ENCODE peak calls at places on chromosomes 4 and X, in seven cellular contexts. One of them, this sample, is unnamed.

GRCh38 chr4:39456946-39457763 is 1.6 kb downstream of the RPL9 start:
- DNase-seq in immature natural killer cell: no peak
- DNase-seq in BJ: no peak
- DNase-seq in stimulated activated CD4-positive, alpha-beta T cell treated with anti-CD3 and anti-CD28 coated beads, TNF-alpha, amount 100 ng/mL, for 24 hours: no peak
- DNase-seq in AG08395: no peak
- DNase-seq in lower lobe of right lung: no peak
- DNase-seq in right atrium auricular region: no peak
- DNase-seq in this sample: no peak

GRCh38 chr4:1802151-1802715 is 9.1 kb downstream of the FGFR3 start:
- DNase-seq in stimulated activated CD4-positive, alpha-beta T cell treated with anti-CD3 and anti-CD28 coated beads, TNF-alpha, amount 100 ng/mL, for 24 hours: no peak
- DNase-seq in AG08395: peak
- DNase-seq in right atrium auricular region: no peak
- DNase-seq in immature natural killer cell: no peak
- DNase-seq in BJ: peak
- DNase-seq in lower lobe of right lung: no peak
- DNase-seq in this sample: no peak

GRCh38 chr4:102533916-102534315 is 32.8 kb downstream of the NFKB1 start:
- DNase-seq in stimulated activated CD4-positive, alpha-beta T cell treated with anti-CD3 and anti-CD28 coated beads, TNF-alpha, amount 100 ng/mL, for 24 hours: no peak
- DNase-seq in BJ: no peak
- DNase-seq in AG08395: no peak
- DNase-seq in immature natural killer cell: no peak
- DNase-seq in right atrium auricular region: no peak
- DNase-seq in lower lobe of right lung: no peak
- DNase-seq in this sample: no peak

GRCh38 chrX:150688911-150689451 is 4.2 kb upstream of the MTMR1 start:
- DNase-seq in lower lobe of right lung: no peak
- DNase-seq in right atrium auricular region: no peak
- DNase-seq in AG08395: peak
- DNase-seq in stimulated activated CD4-positive, alpha-beta T cell treated with anti-CD3 and anti-CD28 coated beads, TNF-alpha, amount 100 ng/mL, for 24 hours: no peak
- DNase-seq in BJ: peak
- DNase-seq in immature natural killer cell: no peak
- DNase-seq in this sample: no peak

GRCh38 chrX:39633293-39633692 is 464.5 kb downstream of the BCOR start:
- DNase-seq in lower lobe of right lung: no peak
- DNase-seq in stimulated activated CD4-positive, alpha-beta T cell treated with anti-CD3 and anti-CD28 coated beads, TNF-alpha, amount 100 ng/mL, for 24 hours: no peak
- DNase-seq in BJ: no peak
- DNase-seq in immature natural killer cell: no peak
- DNase-seq in right atrium auricular region: no peak
- DNase-seq in AG08395: peak
- DNase-seq in this sample: no peak

GRCh38 chr4:46937493-46937892 is 28.4 kb upstream of the COX7B2 start:
- DNase-seq in AG08395: no peak
- DNase-seq in immature natural killer cell: no peak
- DNase-seq in BJ: no peak
- DNase-seq in right atrium auricular region: no peak
- DNase-seq in stimulated activated CD4-positive, alpha-beta T cell treated with anti-CD3 and anti-CD28 coated beads, TNF-alpha, amount 100 ng/mL, for 24 hours: no peak
- DNase-seq in lower lobe of right lung: no peak
- DNase-seq in this sample: no peak

GRCh38 chrX:81174286-81174685 is 27.4 kb downstream of the HMGN5 start:
- DNase-seq in lower lobe of right lung: no peak
- DNase-seq in immature natural killer cell: peak
- DNase-seq in right atrium auricular region: no peak
- DNase-seq in BJ: no peak
- DNase-seq in AG08395: peak
- DNase-seq in stimulated activated CD4-positive, alpha-beta T cell treated with anti-CD3 and anti-CD28 coated beads, TNF-alpha, amount 100 ng/mL, for 24 hours: no peak
- DNase-seq in this sample: peak

GRCh38 chr4:11543710-11544109 is 115.0 kb upstream of the HS3ST1 start:
- DNase-seq in BJ: no peak
- DNase-seq in right atrium auricular region: no peak
- DNase-seq in AG08395: no peak
- DNase-seq in stimulated activated CD4-positive, alpha-beta T cell treated with anti-CD3 and anti-CD28 coated beads, TNF-alpha, amount 100 ng/mL, for 24 hours: no peak
- DNase-seq in immature natural killer cell: no peak
- DNase-seq in lower lobe of right lung: no peak
- DNase-seq in this sample: no peak

GRCh38 chrX:140933874-140934655 is 68.3 kb upstream of the SPANXB1 start:
- DNase-seq in right atrium auricular region: no peak
- DNase-seq in lower lobe of right lung: no peak
- DNase-seq in stimulated activated CD4-positive, alpha-beta T cell treated with anti-CD3 and anti-CD28 coated beads, TNF-alpha, amount 100 ng/mL, for 24 hours: no peak
- DNase-seq in AG08395: no peak
- DNase-seq in BJ: no peak
- DNase-seq in immature natural killer cell: no peak
- DNase-seq in this sample: no peak

GRCh38 chrX:119622356-119623232 is 16.4 kb upstream of the NKRF start:
- DNase-seq in lower lobe of right lung: no peak
- DNase-seq in AG08395: peak
- DNase-seq in BJ: no peak
- DNase-seq in stimulated activated CD4-positive, alpha-beta T cell treated with anti-CD3 and anti-CD28 coated beads, TNF-alpha, amount 100 ng/mL, for 24 hours: no peak
- DNase-seq in immature natural killer cell: no peak
- DNase-seq in right atrium auricular region: no peak
- DNase-seq in this sample: no peak

GRCh38 chr4:10299601-10300000 is 157.6 kb downstream of the ZNF518B start:
- DNase-seq in BJ: peak
- DNase-seq in immature natural killer cell: no peak
- DNase-seq in lower lobe of right lung: no peak
- DNase-seq in AG08395: no peak
- DNase-seq in stimulated activated CD4-positive, alpha-beta T cell treated with anti-CD3 and anti-CD28 coated beads, TNF-alpha, amount 100 ng/mL, for 24 hours: no peak
- DNase-seq in right atrium auricular region: no peak
- DNase-seq in this sample: no peak

GRCh38 chrX:114166601-114167000 is 417.3 kb upstream of the HTR2C start:
- DNase-seq in BJ: no peak
- DNase-seq in AG08395: no peak
- DNase-seq in right atrium auricular region: no peak
- DNase-seq in stimulated activated CD4-positive, alpha-beta T cell treated with anti-CD3 and anti-CD28 coated beads, TNF-alpha, amount 100 ng/mL, for 24 hours: no peak
- DNase-seq in lower lobe of right lung: no peak
- DNase-seq in immature natural killer cell: no peak
- DNase-seq in this sample: no peak

GRCh38 chrX:41167888-41168287 is 82.6 kb downstream of the USP9X start:
- DNase-seq in immature natural killer cell: no peak
- DNase-seq in BJ: no peak
- DNase-seq in right atrium auricular region: no peak
- DNase-seq in stimulated activated CD4-positive, alpha-beta T cell treated with anti-CD3 and anti-CD28 coated beads, TNF-alpha, amount 100 ng/mL, for 24 hours: no peak
- DNase-seq in lower lobe of right lung: no peak
- DNase-seq in AG08395: no peak
- DNase-seq in this sample: no peak

GRCh38 chr4:159341486-159341885 is 238.6 kb downstream of the RAPGEF2 start:
- DNase-seq in AG08395: no peak
- DNase-seq in BJ: no peak
- DNase-seq in stimulated activated CD4-positive, alpha-beta T cell treated with anti-CD3 and anti-CD28 coated beads, TNF-alpha, amount 100 ng/mL, for 24 hours: no peak
- DNase-seq in lower lobe of right lung: no peak
- DNase-seq in right atrium auricular region: no peak
- DNase-seq in immature natural killer cell: no peak
- DNase-seq in this sample: no peak

GRCh38 chr4:87872043-87872442 is 39.3 kb downstream of the MEPE start:
- DNase-seq in stimulated activated CD4-positive, alpha-beta T cell treated with anti-CD3 and anti-CD28 coated beads, TNF-alpha, amount 100 ng/mL, for 24 hours: no peak
- DNase-seq in right atrium auricular region: no peak
- DNase-seq in AG08395: no peak
- DNase-seq in immature natural killer cell: no peak
- DNase-seq in lower lobe of right lung: no peak
- DNase-seq in BJ: no peak
- DNase-seq in this sample: no peak

GRCh38 chrX:14027511-14028019 is 2.1 kb downstream of the GEMIN8 start:
- DNase-seq in AG08395: peak
- DNase-seq in lower lobe of right lung: no peak
- DNase-seq in right atrium auricular region: no peak
- DNase-seq in stimulated activated CD4-positive, alpha-beta T cell treated with anti-CD3 and anti-CD28 coated beads, TNF-alpha, amount 100 ng/mL, for 24 hours: no peak
- DNase-seq in BJ: no peak
- DNase-seq in immature natural killer cell: no peak
- DNase-seq in this sample: no peak

GRCh38 chr4:105520819-105521790 is 31.3 kb upstream of the ARHGEF38 start:
- DNase-seq in BJ: no peak
- DNase-seq in right atrium auricular region: no peak
- DNase-seq in stimulated activated CD4-positive, alpha-beta T cell treated with anti-CD3 and anti-CD28 coated beads, TNF-alpha, amount 100 ng/mL, for 24 hours: no peak
- DNase-seq in immature natural killer cell: peak
- DNase-seq in lower lobe of right lung: no peak
- DNase-seq in AG08395: peak
- DNase-seq in this sample: no peak

GRCh38 chr4:95124906-95125504 is 367.2 kb downstream of the BMPR1B start:
- DNase-seq in lower lobe of right lung: no peak
- DNase-seq in right atrium auricular region: no peak
- DNase-seq in BJ: no peak
- DNase-seq in stimulated activated CD4-positive, alpha-beta T cell treated with anti-CD3 and anti-CD28 coated beads, TNF-alpha, amount 100 ng/mL, for 24 hours: no peak
- DNase-seq in immature natural killer cell: no peak
- DNase-seq in AG08395: peak
- DNase-seq in this sample: no peak

GRCh38 chr4:150096625-150097024 is 18.4 kb downstream of the DCLK2 start:
- DNase-seq in immature natural killer cell: no peak
- DNase-seq in stimulated activated CD4-positive, alpha-beta T cell treated with anti-CD3 and anti-CD28 coated beads, TNF-alpha, amount 100 ng/mL, for 24 hours: no peak
- DNase-seq in AG08395: no peak
- DNase-seq in lower lobe of right lung: no peak
- DNase-seq in BJ: no peak
- DNase-seq in right atrium auricular region: no peak
- DNase-seq in this sample: no peak

GRCh38 chr4:2914220-2915126 is 48.7 kb downstream of the NOP14 start:
- DNase-seq in stimulated activated CD4-positive, alpha-beta T cell treated with anti-CD3 and anti-CD28 coated beads, TNF-alpha, amount 100 ng/mL, for 24 hours: no peak
- DNase-seq in BJ: no peak
- DNase-seq in lower lobe of right lung: no peak
- DNase-seq in immature natural killer cell: peak
- DNase-seq in right atrium auricular region: no peak
- DNase-seq in AG08395: no peak
- DNase-seq in this sample: no peak

GRCh38 chr4:71783972-71784371 is at the start of gene GC:
- DNase-seq in AG08395: no peak
- DNase-seq in immature natural killer cell: no peak
- DNase-seq in BJ: no peak
- DNase-seq in right atrium auricular region: no peak
- DNase-seq in stimulated activated CD4-positive, alpha-beta T cell treated with anti-CD3 and anti-CD28 coated beads, TNF-alpha, amount 100 ng/mL, for 24 hours: no peak
- DNase-seq in lower lobe of right lung: no peak
- DNase-seq in this sample: no peak

GRCh38 chr4:136687118-136687517 is 845.2 kb downstream of the PCDH18 start:
- DNase-seq in BJ: no peak
- DNase-seq in lower lobe of right lung: no peak
- DNase-seq in stimulated activated CD4-positive, alpha-beta T cell treated with anti-CD3 and anti-CD28 coated beads, TNF-alpha, amount 100 ng/mL, for 24 hours: no peak
- DNase-seq in immature natural killer cell: no peak
- DNase-seq in AG08395: no peak
- DNase-seq in right atrium auricular region: no peak
- DNase-seq in this sample: no peak

GRCh38 chr4:81030617-81031388 is at the start of gene BMP3:
- DNase-seq in immature natural killer cell: peak
- DNase-seq in stimulated activated CD4-positive, alpha-beta T cell treated with anti-CD3 and anti-CD28 coated beads, TNF-alpha, amount 100 ng/mL, for 24 hours: no peak
- DNase-seq in right atrium auricular region: no peak
- DNase-seq in AG08395: no peak
- DNase-seq in lower lobe of right lung: peak
- DNase-seq in BJ: no peak
- DNase-seq in this sample: no peak

GRCh38 chr4:6228158-6229067 is 28.1 kb upstream of the JAKMIP1 start:
- DNase-seq in right atrium auricular region: no peak
- DNase-seq in stimulated activated CD4-positive, alpha-beta T cell treated with anti-CD3 and anti-CD28 coated beads, TNF-alpha, amount 100 ng/mL, for 24 hours: no peak
- DNase-seq in BJ: no peak
- DNase-seq in lower lobe of right lung: no peak
- DNase-seq in immature natural killer cell: no peak
- DNase-seq in AG08395: no peak
- DNase-seq in this sample: no peak

GRCh38 chrX:2583194-2584162 is 82.7 kb upstream of the DHRSX start:
- DNase-seq in right atrium auricular region: no peak
- DNase-seq in BJ: no peak
- DNase-seq in AG08395: no peak
- DNase-seq in lower lobe of right lung: no peak
- DNase-seq in stimulated activated CD4-positive, alpha-beta T cell treated with anti-CD3 and anti-CD28 coated beads, TNF-alpha, amount 100 ng/mL, for 24 hours: no peak
- DNase-seq in immature natural killer cell: no peak
- DNase-seq in this sample: no peak

GRCh38 chrX:103415068-103415467 is 38.7 kb downstream of the BEX3 start:
- DNase-seq in lower lobe of right lung: no peak
- DNase-seq in AG08395: no peak
- DNase-seq in immature natural killer cell: no peak
- DNase-seq in BJ: no peak
- DNase-seq in right atrium auricular region: no peak
- DNase-seq in stimulated activated CD4-positive, alpha-beta T cell treated with anti-CD3 and anti-CD28 coated beads, TNF-alpha, amount 100 ng/mL, for 24 hours: no peak
- DNase-seq in this sample: no peak

GRCh38 chr4:14301993-14302392 is 674.5 kb upstream of the BOD1L1 start:
- DNase-seq in right atrium auricular region: no peak
- DNase-seq in immature natural killer cell: no peak
- DNase-seq in lower lobe of right lung: no peak
- DNase-seq in BJ: no peak
- DNase-seq in AG08395: no peak
- DNase-seq in stimulated activated CD4-positive, alpha-beta T cell treated with anti-CD3 and anti-CD28 coated beads, TNF-alpha, amount 100 ng/mL, for 24 hours: no peak
- DNase-seq in this sample: no peak

GRCh38 chr4:10554694-10555093 is 97.5 kb upstream of the ZNF518B start:
- DNase-seq in AG08395: peak
- DNase-seq in immature natural killer cell: peak
- DNase-seq in lower lobe of right lung: no peak
- DNase-seq in stimulated activated CD4-positive, alpha-beta T cell treated with anti-CD3 and anti-CD28 coated beads, TNF-alpha, amount 100 ng/mL, for 24 hours: no peak
- DNase-seq in BJ: no peak
- DNase-seq in right atrium auricular region: peak
- DNase-seq in this sample: no peak

GRCh38 chrX:69319376-69319775 is 154.1 kb upstream of the PJA1 start:
- DNase-seq in lower lobe of right lung: no peak
- DNase-seq in BJ: no peak
- DNase-seq in AG08395: no peak
- DNase-seq in right atrium auricular region: no peak
- DNase-seq in stimulated activated CD4-positive, alpha-beta T cell treated with anti-CD3 and anti-CD28 coated beads, TNF-alpha, amount 100 ng/mL, for 24 hours: no peak
- DNase-seq in immature natural killer cell: no peak
- DNase-seq in this sample: no peak

GRCh38 chr4:2451036-2451520 is 17.8 kb upstream of the RNF4 start:
- DNase-seq in BJ: no peak
- DNase-seq in stimulated activated CD4-positive, alpha-beta T cell treated with anti-CD3 and anti-CD28 coated beads, TNF-alpha, amount 100 ng/mL, for 24 hours: no peak
- DNase-seq in lower lobe of right lung: no peak
- DNase-seq in immature natural killer cell: no peak
- DNase-seq in right atrium auricular region: no peak
- DNase-seq in AG08395: no peak
- DNase-seq in this sample: no peak

GRCh38 chrX:70970482-70970999 is 39.6 kb upstream of the SLC7A3 start:
- DNase-seq in stimulated activated CD4-positive, alpha-beta T cell treated with anti-CD3 and anti-CD28 coated beads, TNF-alpha, amount 100 ng/mL, for 24 hours: no peak
- DNase-seq in lower lobe of right lung: no peak
- DNase-seq in right atrium auricular region: no peak
- DNase-seq in BJ: no peak
- DNase-seq in immature natural killer cell: peak
- DNase-seq in AG08395: peak
- DNase-seq in this sample: peak

GRCh38 chr4:187578103-187578502 is 417.5 kb upstream of the ZFP42 start:
- DNase-seq in immature natural killer cell: no peak
- DNase-seq in right atrium auricular region: no peak
- DNase-seq in BJ: no peak
- DNase-seq in AG08395: no peak
- DNase-seq in stimulated activated CD4-positive, alpha-beta T cell treated with anti-CD3 and anti-CD28 coated beads, TNF-alpha, amount 100 ng/mL, for 24 hours: no peak
- DNase-seq in lower lobe of right lung: no peak
- DNase-seq in this sample: no peak

GRCh38 chr4:104491396-104491821 is 3.3 kb downstream of the CXXC4 start:
- DNase-seq in right atrium auricular region: no peak
- DNase-seq in stimulated activated CD4-positive, alpha-beta T cell treated with anti-CD3 and anti-CD28 coated beads, TNF-alpha, amount 100 ng/mL, for 24 hours: no peak
- DNase-seq in immature natural killer cell: peak
- DNase-seq in AG08395: peak
- DNase-seq in lower lobe of right lung: peak
- DNase-seq in BJ: no peak
- DNase-seq in this sample: no peak

GRCh38 chr4:77095101-77095826 is 19.5 kb upstream of the CCNI start:
- DNase-seq in immature natural killer cell: peak
- DNase-seq in right atrium auricular region: peak
- DNase-seq in BJ: no peak
- DNase-seq in lower lobe of right lung: peak
- DNase-seq in AG08395: peak
- DNase-seq in stimulated activated CD4-positive, alpha-beta T cell treated with anti-CD3 and anti-CD28 coated beads, TNF-alpha, amount 100 ng/mL, for 24 hours: peak
- DNase-seq in this sample: peak

GRCh38 chrX:46903458-46904242 is 8.6 kb upstream of the JADE3 start:
- DNase-seq in BJ: no peak
- DNase-seq in stimulated activated CD4-positive, alpha-beta T cell treated with anti-CD3 and anti-CD28 coated beads, TNF-alpha, amount 100 ng/mL, for 24 hours: no peak
- DNase-seq in immature natural killer cell: peak
- DNase-seq in right atrium auricular region: peak
- DNase-seq in lower lobe of right lung: peak
- DNase-seq in AG08395: peak
- DNase-seq in this sample: peak

GRCh38 chr4:16264798-16265197 is 38.5 kb upstream of the TAPT1 start:
- DNase-seq in AG08395: peak
- DNase-seq in lower lobe of right lung: no peak
- DNase-seq in BJ: no peak
- DNase-seq in right atrium auricular region: no peak
- DNase-seq in stimulated activated CD4-positive, alpha-beta T cell treated with anti-CD3 and anti-CD28 coated beads, TNF-alpha, amount 100 ng/mL, for 24 hours: no peak
- DNase-seq in immature natural killer cell: peak
- DNase-seq in this sample: peak

GRCh38 chr4:121707344-121707743 is 10.6 kb upstream of the ANXA5 start:
- DNase-seq in BJ: no peak
- DNase-seq in lower lobe of right lung: no peak
- DNase-seq in stimulated activated CD4-positive, alpha-beta T cell treated with anti-CD3 and anti-CD28 coated beads, TNF-alpha, amount 100 ng/mL, for 24 hours: no peak
- DNase-seq in AG08395: no peak
- DNase-seq in right atrium auricular region: no peak
- DNase-seq in immature natural killer cell: no peak
- DNase-seq in this sample: no peak

GRCh38 chr4:67660418-67660817 is 40.5 kb downstream of the UBA6 start:
- DNase-seq in BJ: no peak
- DNase-seq in immature natural killer cell: no peak
- DNase-seq in right atrium auricular region: no peak
- DNase-seq in AG08395: no peak
- DNase-seq in lower lobe of right lung: no peak
- DNase-seq in stimulated activated CD4-positive, alpha-beta T cell treated with anti-CD3 and anti-CD28 coated beads, TNF-alpha, amount 100 ng/mL, for 24 hours: no peak
- DNase-seq in this sample: no peak

This sample was measured in CD4-positive, alpha-beta memory T cell.